ENCODE peak calls at places on chromosome 1, in seven cellular contexts. D is cardiac muscle cell; L is activated T-cell treated with anti-CD3 and anti-CD28 coated beads, Interleukin-2, amount 50 U/mL, for 48 hours; J is astrocyte of the spinal cord; R is activated naive CD4-positive, alpha-beta T cell; O is foreskin fibroblast; H is NCI-H187. Y is an unnamed sample.
A peak's percentile ranks its signal among the peaks of the same experiment; 100 is the strongest.

GRCh38 chr1:29148656-29149491 is 25.2 kb upstream of the TMEM200B start:
- DNase-seq in O (no peak), J (no peak), L (no peak), H (no peak), R (no peak), D (no peak), Y (no peak)

GRCh38 chr1:22452401-22452963 is 831 bp downstream of the ZBTB40 start:
- DNase-seq in D (peak; percentile 56), O (peak; percentile 74), R (no peak), L (no peak), H (peak; percentile 60), J (peak; percentile 65), Y (no peak)

GRCh38 chr1:55034476-55035133 is 4.7 kb upstream of the PCSK9 start:
- DNase-seq in H (no peak), R (no peak), D (no peak), O (peak; percentile 60), J (no peak), L (no peak), Y (no peak)

GRCh38 chr1:51346086-51346942 is 16.0 kb upstream of the TTC39A start:
- DNase-seq in J (no peak), R (no peak), H (no peak), D (no peak), L (no peak), O (no peak), Y (no peak)

GRCh38 chr1:27596261-27596660 is 7.7 kb downstream of the AHDC1 start:
- DNase-seq in J (no peak), L (no peak), O (no peak), H (no peak), D (no peak), R (no peak), Y (no peak)

GRCh38 chr1:221117548-221117951 is 238.3 kb downstream of the HLX start:
- DNase-seq in J (peak; percentile 95), O (peak; percentile 93), H (no peak), R (no peak), D (no peak), L (no peak), Y (peak; percentile 16)

GRCh38 chr1:108692724-108693655 is 880 bp downstream of the PRPF38B start:
- DNase-seq in L (peak; percentile 80), O (peak; percentile 73), R (peak; percentile 72), H (peak; percentile 62), D (peak; percentile 48), J (peak; percentile 75), Y (peak; percentile 52)

GRCh38 chr1:196674908-196675307 is 23.1 kb downstream of the CFH start:
- DNase-seq in J (no peak), H (no peak), O (no peak), L (no peak), D (no peak), R (no peak), Y (no peak)